ENCODE peak calls at places on chromosome 15, in four cellular contexts. S, V, B and Q are unnamed samples.

GRCh38 chr15:58467121-58467721 is 35.4 kb downstream of the LIPC start:
- DNase-seq in S (no peak), V (peak), B (no peak), Q (no peak)

GRCh38 chr15:88089019-88089603 is 167.4 kb downstream of the NTRK3 start:
- DNase-seq in B (no peak), V (no peak), S (no peak), Q (no peak)

GRCh38 chr15:70447927-70448698 is 315.2 kb downstream of the UACA start:
- DNase-seq in V (no peak), S (no peak), B (no peak), Q (no peak)

GRCh38 chr15:68679961-68680371 is 101.2 kb downstream of the CORO2B start:
- DNase-seq in V (no peak), B (no peak), S (no peak), Q (no peak)

GRCh38 chr15:67039349-67040075 is 25.9 kb upstream of the SMAD3 start:
- DNase-seq in B (no peak), S (no peak), V (no peak), Q (peak)

GRCh38 chr15:101167791-101168462 is 83.9 kb downstream of the CHSY1 start:
- DNase-seq in V (peak), B (no peak), S (peak), Q (peak)

GRCh38 chr15:39144051-39144450 is 436.8 kb upstream of the THBS1 start:
- DNase-seq in V (no peak), S (no peak), B (no peak), Q (no peak)

GRCh38 chr15:79965836-79966630 is 5.0 kb downstream of the BCL2A1 start:
- DNase-seq in B (no peak), S (no peak), V (peak), Q (no peak)

GRCh38 chr15:49979705-49980382 is 139.2 kb downstream of the ATP8B4 start:
- DNase-seq in B (no peak), V (no peak), S (no peak), Q (no peak)

GRCh38 chr15:91413142-91413541 is 313.1 kb downstream of the SV2B start:
- DNase-seq in B (no peak), S (no peak), V (no peak), Q (no peak)

GRCh38 chr15:31811641-31812040 is 218.7 kb upstream of the CHRNA7 start:
- DNase-seq in V (no peak), S (no peak), B (no peak), Q (no peak)

GRCh38 chr15:82663186-82663600 is 16.0 kb upstream of the CPEB1 start:
- DNase-seq in V (peak), B (no peak), S (peak), Q (peak)

GRCh38 chr15:67172172-67172571 is 82.3 kb downstream of the AAGAB start:
- DNase-seq in B (no peak), V (no peak), S (no peak), Q (no peak)

GRCh38 chr15:83380682-83381081 is 66.5 kb upstream of the SH3GL3 start:
- DNase-seq in V (peak), B (no peak), S (peak), Q (peak)

GRCh38 chr15:73959012-73959581 is 32.8 kb downstream of the LOXL1 start:
- DNase-seq in B (no peak), S (no peak), V (no peak), Q (no peak)